ENCODE peak calls at places on chromosomes 3 and 15, in eight cellular contexts. E is cardiac muscle cell, S is suprapubic skin, Y is AG09309, P is RWPE1, I is progenitor cell of endocrine pancreas, A is cardiac fibroblast, C is psoas muscle. J is an unnamed sample.

GRCh38 chr3:146469206-146470017 is at the start of gene PLSCR2:
- DNase-seq in A (peak), C (peak), P (peak), Y (no peak), I (no peak), S (peak), E (peak), J (peak)

GRCh38 chr3:154131850-154132249 is 10.7 kb downstream of the ARHGEF26 start:
- DNase-seq in S (no peak), Y (no peak), E (no peak), I (no peak), C (no peak), A (no peak), P (no peak), J (no peak)

GRCh38 chr3:65672876-65673815 is 365.6 kb downstream of the MAGI1 start:
- DNase-seq in Y (no peak), A (peak), I (peak), C (peak), P (peak), S (no peak), E (peak), J (peak)

GRCh38 chr3:134315286-134316106 is 58.8 kb downstream of the AMOTL2 start:
- DNase-seq in P (no peak), E (peak), Y (no peak), I (no peak), C (peak), S (peak), A (peak), J (peak)

GRCh38 chr3:138463724-138464489 is 29.5 kb downstream of the ESYT3 start:
- DNase-seq in E (peak), P (no peak), Y (no peak), C (no peak), S (no peak), A (no peak), I (no peak), J (no peak)

GRCh38 chr3:35666893-35667292 is 27.6 kb downstream of the ARPP21 start:
- DNase-seq in Y (no peak), A (peak), S (no peak), I (no peak), C (no peak), P (no peak), E (no peak), J (no peak)

GRCh38 chr3:127428344-127429001 is 140.6 kb upstream of the PRR20G start:
- DNase-seq in C (no peak), E (peak), A (no peak), I (no peak), S (no peak), P (no peak), Y (no peak), J (no peak)

GRCh38 chr3:99577160-99577559 is 61.2 kb upstream of the COL8A1 start:
- DNase-seq in C (no peak), S (no peak), P (no peak), I (no peak), Y (no peak), E (peak), A (peak), J (no peak)

GRCh38 chr15:79102595-79102994 is 12.0 kb upstream of the RASGRF1 start:
- DNase-seq in P (no peak), I (no peak), Y (no peak), S (no peak), C (no peak), A (no peak), E (no peak), J (no peak)

GRCh38 chr3:144363856-144364255 is 392.2 kb downstream of the DIPK2A start:
- DNase-seq in Y (no peak), A (no peak), E (no peak), S (no peak), P (no peak), C (no peak), I (no peak), J (no peak)

GRCh38 chr15:71742964-71743363 is 67.4 kb upstream of the NR2E3 start:
- DNase-seq in C (no peak), E (no peak), S (no peak), A (no peak), Y (no peak), P (no peak), I (no peak), J (no peak)

GRCh38 chr15:60941448-60941847 is 287.7 kb downstream of the RORA start:
- DNase-seq in Y (peak), E (peak), A (peak), C (peak), I (no peak), S (no peak), P (peak), J (no peak)

GRCh38 chr15:90864507-90864906 is 3.9 kb upstream of the FURIN start:
- DNase-seq in I (no peak), S (no peak), P (no peak), C (no peak), E (no peak), A (no peak), Y (no peak), J (no peak)

GRCh38 chr3:94234177-94234788 is 171.4 kb downstream of the NSUN3 start:
- DNase-seq in A (peak), P (peak), S (no peak), C (no peak), I (no peak), E (peak), Y (no peak), J (peak)

GRCh38 chr3:64916192-64916798 is 228.5 kb upstream of the ADAMTS9 start:
- DNase-seq in A (no peak), E (no peak), I (no peak), P (no peak), C (no peak), S (no peak), Y (no peak), J (no peak)

GRCh38 chr3:53187430-53187829 is 26.4 kb downstream of the PRKCD start:
- DNase-seq in Y (no peak), S (no peak), P (no peak), E (no peak), I (no peak), C (no peak), A (no peak), J (no peak)

GRCh38 chr3:123286308-123287023 is 84.7 kb downstream of the SEC22A start:
- DNase-seq in I (peak), P (peak), S (no peak), C (no peak), Y (no peak), E (peak), A (peak), J (peak)

GRCh38 chr3:146732325-146732724 is 127.2 kb upstream of the PLSCR5 start:
- DNase-seq in A (no peak), Y (no peak), S (no peak), E (no peak), C (no peak), I (no peak), P (peak), J (no peak)

GRCh38 chr15:67090297-67091072 is 25.1 kb downstream of the SMAD3 start:
- DNase-seq in I (no peak), E (no peak), Y (no peak), A (no peak), C (no peak), P (no peak), S (no peak), J (no peak)

GRCh38 chr15:78301326-78301725 is 1.9 kb upstream of the SKIC8 start:
- DNase-seq in Y (no peak), S (no peak), A (no peak), I (no peak), C (no peak), P (no peak), E (no peak), J (no peak)

GRCh38 chr15:96334017-96334704 is 3.7 kb downstream of the NR2F2 start:
- DNase-seq in S (no peak), E (no peak), Y (no peak), C (no peak), A (peak), I (no peak), P (no peak), J (no peak)

GRCh38 chr3:111112913-111113312 is 41.3 kb downstream of the NECTIN3 start:
- DNase-seq in Y (no peak), A (peak), E (peak), C (no peak), P (no peak), I (no peak), S (no peak), J (no peak)

GRCh38 chr3:187027531-187027936 is 97.2 kb downstream of the ST6GAL1 start:
- DNase-seq in A (no peak), S (no peak), Y (no peak), E (no peak), P (no peak), C (no peak), I (no peak), J (no peak)

GRCh38 chr3:123660900-123661299 is 76.0 kb upstream of the HACD2 start:
- DNase-seq in I (no peak), P (peak), E (peak), A (peak), C (peak), S (peak), Y (peak), J (no peak)

GRCh38 chr3:183692436-183692835 is 5.2 kb upstream of the YEATS2 start:
- DNase-seq in E (no peak), P (no peak), C (no peak), I (no peak), Y (no peak), A (no peak), S (no peak), J (no peak)

GRCh38 chr3:118525096-118525495 is 509.6 kb downstream of the IGSF11 start:
- DNase-seq in E (no peak), Y (no peak), S (no peak), C (no peak), A (no peak), I (no peak), P (no peak), J (no peak)

GRCh38 chr3:179526482-179526881 is 36.2 kb upstream of the ACTL6A start:
- DNase-seq in C (no peak), I (no peak), A (no peak), P (no peak), S (no peak), Y (no peak), E (peak), J (no peak)

GRCh38 chr3:76756578-76756977 is 283.3 kb upstream of the ROBO2 start:
- DNase-seq in Y (no peak), I (no peak), A (no peak), S (no peak), C (no peak), E (no peak), P (no peak), J (no peak)

GRCh38 chr3:167859610-167860009 is 124.1 kb downstream of the SERPINI1 start:
- DNase-seq in E (no peak), I (no peak), A (no peak), Y (no peak), C (no peak), P (no peak), S (no peak), J (no peak)

GRCh38 chr3:35936571-35936970 is 297.2 kb downstream of the ARPP21 start:
- DNase-seq in S (no peak), C (no peak), P (no peak), E (peak), A (peak), I (no peak), Y (no peak), J (no peak)

GRCh38 chr3:125278155-125278554 is 65.6 kb upstream of the SLC12A8 start:
- DNase-seq in S (no peak), A (no peak), C (no peak), Y (no peak), P (no peak), E (no peak), I (no peak), J (no peak)

GRCh38 chr15:74829500-74829899 is 3.1 kb downstream of the CPLX3 start:
- DNase-seq in P (no peak), Y (no peak), I (no peak), E (no peak), C (no peak), S (no peak), A (peak), J (no peak)

GRCh38 chr3:87227835-87228144 is 681 bp downstream of the CHMP2B start:
- DNase-seq in S (no peak), C (no peak), P (no peak), E (no peak), I (no peak), Y (no peak), A (no peak), J (no peak)

DNA sequence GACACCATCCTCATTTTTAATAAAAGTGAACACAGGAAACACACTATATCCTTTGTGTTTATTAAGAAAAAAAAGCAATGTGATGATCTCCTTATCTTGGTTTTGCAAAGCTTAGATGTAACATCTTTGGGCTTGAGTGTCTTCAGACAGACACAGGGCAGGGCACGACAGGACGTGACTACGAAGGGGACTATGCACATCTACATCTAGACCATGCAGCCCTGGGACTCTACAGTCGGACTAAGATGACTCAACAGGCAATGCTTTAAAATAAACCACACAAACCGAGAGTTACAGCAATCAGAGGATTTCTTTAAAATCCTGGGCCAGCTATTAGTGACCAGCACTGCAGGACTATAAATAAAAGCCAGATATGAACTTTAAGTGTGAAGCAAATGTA is 22.8 kb upstream of the TM2D3 start:
- DNase-seq in Y (peak), I (no peak), S (no peak), A (peak), C (no peak), E (peak), P (peak), J (no peak)
- TF ChIP-seq CTCF in Y (no peak), I (no peak), S (no peak), A (no peak), C (no peak), E (no peak), P (no peak), J (no peak)

GRCh38 chr3:18562364-18563154 is 137.4 kb upstream of the SATB1 start:
- DNase-seq in S (no peak), C (no peak), P (no peak), A (no peak), E (no peak), I (no peak), Y (no peak), J (no peak)

GRCh38 chr3:18558526-18558925 is 133.4 kb upstream of the SATB1 start:
- DNase-seq in Y (no peak), C (no peak), A (no peak), S (no peak), E (no peak), P (no peak), I (no peak), J (no peak)

GRCh38 chr3:18556503-18556902 is 131.4 kb upstream of the SATB1 start:
- DNase-seq in E (peak), C (no peak), Y (peak), A (no peak), I (no peak), P (no peak), S (no peak), J (no peak)

GRCh38 chr3:18556001-18556408 is 130.9 kb upstream of the SATB1 start:
- DNase-seq in S (no peak), A (no peak), I (no peak), P (no peak), E (no peak), C (no peak), Y (no peak), J (no peak)

DNA sequence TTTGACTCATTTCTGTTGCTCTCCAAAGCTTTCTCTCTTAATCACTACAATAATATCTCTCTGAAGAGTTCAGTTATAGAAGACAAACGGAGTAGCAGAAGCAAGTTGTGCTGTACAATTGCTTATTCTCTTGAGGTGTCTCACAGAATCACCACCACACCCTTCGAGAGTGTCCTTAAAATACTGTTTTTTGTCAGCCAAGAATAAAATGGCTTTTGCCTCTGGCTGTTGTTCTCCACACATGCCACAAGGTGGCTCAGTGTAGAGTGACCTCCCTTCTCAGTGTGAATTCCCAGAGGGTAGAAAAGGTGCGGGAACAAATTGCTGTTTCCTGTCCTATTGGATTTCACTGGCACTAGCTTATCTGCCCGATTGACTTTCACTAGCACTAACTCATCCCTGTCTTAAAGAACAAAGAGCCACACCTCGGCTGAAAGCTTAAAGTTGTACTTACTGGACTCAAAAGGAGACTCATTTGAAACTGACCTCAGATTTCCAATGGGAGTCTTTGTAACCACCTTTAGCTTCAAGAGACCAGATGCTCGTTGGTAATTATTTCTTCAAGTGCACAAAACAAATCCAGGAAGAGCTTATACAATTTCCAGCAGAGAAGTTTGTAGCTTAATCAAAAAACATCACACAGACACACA is 134.3 kb upstream of the SATB1 start:
- DNase-seq in Y (peak), I (peak), E (peak), C (no peak), P (peak), A (peak), S (no peak), J (peak)
- TF ChIP-seq CTCF in Y (peak), I (peak), E (peak), C (peak), P (peak), A (peak), S (peak), J (peak)

GRCh38 chr3:139541898-139542288 is 2.4 kb upstream of the RBP1 start:
- DNase-seq in Y (no peak), C (no peak), S (no peak), A (no peak), E (no peak), I (no peak), P (no peak), J (no peak)
- TF ChIP-seq CTCF in Y (no peak), C (no peak), S (no peak), A (no peak), E (no peak), I (no peak), P (no peak), J (no peak)

GRCh38 chr15:65945616-65946015 is 76.3 kb downstream of the RAB11A start:
- DNase-seq in E (no peak), S (no peak), C (no peak), Y (no peak), P (no peak), A (no peak), I (no peak), J (no peak)
- TF ChIP-seq CTCF in E (no peak), S (no peak), C (no peak), Y (no peak), P (no peak), A (no peak), I (no peak), J (no peak)

J was measured in endothelial cell.